ENCODE peak calls at places on chromosomes 4 and X, in seven cellular contexts. G is naive thymus-derived CD4-positive, alpha-beta T cell; D is right lobe of liver; I is small intestine; R is H9; J is lower lobe of right lung; P is K562. Z is an unnamed sample.

GRCh38 chr4:110640608-110641007 is 17.7 kb upstream of the PITX2 start:
- DNase-seq in G (no peak), P (no peak), D (no peak), I (no peak), R (no peak), J (no peak), Z (no peak)

GRCh38 chr4:150664935-150665334 is 83.0 kb downstream of the MAB21L2 start:
- DNase-seq in P (no peak), I (peak; percentile 18), J (no peak), R (no peak), D (no peak), G (no peak), Z (no peak)

GRCh38 chr4:28229092-28229491 is 1368.5 kb downstream of the STIM2 start:
- DNase-seq in P (no peak), G (no peak), D (no peak), I (no peak), J (no peak), R (no peak), Z (no peak)

GRCh38 chrX:130647468-130647867 is 245.7 kb downstream of the RBMX2 start:
- DNase-seq in P (no peak), J (no peak), R (no peak), I (no peak), G (no peak), D (no peak), Z (no peak)

GRCh38 chr4:147788791-147789190 is 56.9 kb downstream of the ARHGAP10 start:
- DNase-seq in D (no peak), P (no peak), G (no peak), J (no peak), R (no peak), I (no peak), Z (no peak)

GRCh38 chr4:13762126-13762525 is 134.6 kb upstream of the BOD1L1 start:
- DNase-seq in G (no peak), J (no peak), P (no peak), I (no peak), R (no peak), D (no peak), Z (no peak)

GRCh38 chr4:77232653-77233052 is 75.6 kb downstream of the CCNG2 start:
- DNase-seq in G (no peak), I (peak; percentile 41), R (no peak), P (peak; percentile 4), J (no peak), D (no peak), Z (no peak)

GRCh38 chr4:130054895-130055294 is 958.9 kb downstream of the C4orf33 start:
- DNase-seq in G (no peak), J (no peak), I (no peak), P (no peak), D (no peak), R (no peak), Z (no peak)

GRCh38 chr4:111961806-111962205 is 183.4 kb upstream of the FAM241A start:
- DNase-seq in P (no peak), J (no peak), D (no peak), R (no peak), G (no peak), I (no peak), Z (no peak)

GRCh38 chr4:18077808-18078207 is 56.3 kb upstream of the LCORL start:
- DNase-seq in D (no peak), R (no peak), J (no peak), P (no peak), G (no peak), I (peak; percentile 46), Z (no peak)

GRCh38 chrX:38375888-38376287 is 23.5 kb downstream of the OTC start:
- DNase-seq in G (no peak), R (no peak), J (no peak), P (peak; percentile 8), D (no peak), I (no peak), Z (no peak)

DNA sequence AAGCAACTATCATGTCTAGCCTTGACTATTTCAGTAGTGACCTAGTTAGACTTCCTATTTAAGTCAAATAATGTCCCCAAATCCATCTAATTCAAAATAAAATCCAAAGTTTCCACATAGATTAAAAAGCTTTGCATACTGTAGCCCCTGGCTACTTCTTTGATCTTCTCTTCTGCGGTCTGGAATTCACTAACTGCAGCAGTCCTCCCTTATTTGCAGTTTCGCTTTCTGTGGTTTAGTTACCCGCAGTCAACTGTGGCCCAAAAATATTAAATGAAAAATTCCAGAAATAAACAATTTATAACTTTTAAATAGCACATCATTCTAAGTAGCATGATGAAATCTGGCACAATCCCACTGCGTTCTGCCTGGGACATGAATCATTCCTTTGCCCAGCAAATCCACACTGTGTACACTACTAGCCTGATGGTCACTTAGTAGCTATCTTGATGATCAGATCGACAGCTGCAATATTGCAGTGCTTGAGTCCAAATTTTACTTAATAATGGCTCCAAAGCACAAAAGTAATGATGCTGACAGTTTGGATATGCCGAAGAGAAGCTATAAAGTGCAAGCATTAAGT is 86.7 kb upstream of the NPNT start:
- DNase-seq in J (no peak), R (no peak), I (no peak), P (peak; percentile 4), D (no peak), G (no peak), Z (no peak)
- H3K27ac ChIP-seq in J (peak overlapping the region; percentile 42), R (no peak overlapping the region), I (no peak overlapping the region), P (no peak overlapping the region), D (no peak overlapping the region), G (no peak overlapping the region), Z (no peak overlapping the region)

GRCh38 chr4:7904942-7905341 is 34.7 kb downstream of the AFAP1 start:
- DNase-seq in I (no peak), G (no peak), R (no peak), J (no peak), D (no peak), P (no peak), Z (no peak)
- H3K4me1 ChIP-seq in I (no peaks in the 10 kb centered on the region), G (no peaks in the 10 kb centered on the region), R (peaks cover 13% of the 10 kb centered on the region), J (peaks cover 15% of the 10 kb centered on the region), D (no peaks in the 10 kb centered on the region), P (no peaks in the 10 kb centered on the region), Z (peaks cover 2% of the 10 kb centered on the region)

DNA sequence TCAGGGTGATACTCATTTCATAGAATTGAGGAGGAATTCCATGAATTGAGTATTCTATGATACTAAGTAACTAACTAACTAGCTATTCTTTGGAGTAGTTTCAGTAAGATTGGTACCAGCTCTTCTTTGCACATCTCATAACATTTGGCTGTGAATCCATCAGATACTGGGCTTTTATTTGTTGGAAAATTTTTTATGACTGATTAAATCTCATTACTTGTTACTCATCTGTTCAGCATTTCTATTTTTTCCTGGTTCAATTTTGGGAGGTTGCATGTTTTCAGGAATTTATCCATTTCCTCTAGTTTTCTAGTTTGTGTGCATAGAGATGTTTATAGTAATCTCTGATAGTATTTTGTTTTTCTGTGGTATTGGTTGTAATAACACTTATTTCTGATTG is 70.8 kb upstream of the FREM3 start:
- DNase-seq in J (no peak), I (no peak), G (no peak), P (no peak), D (no peak), R (no peak), Z (no peak)
- H3K27me3 ChIP-seq in J (no peaks in the 10 kb centered on the region), I (no peaks in the 10 kb centered on the region), G (no peaks in the 10 kb centered on the region), P (no peaks in the 10 kb centered on the region), D (no peaks in the 10 kb centered on the region), R (no peaks in the 10 kb centered on the region), Z (no peaks in the 10 kb centered on the region)

GRCh38 chr4:38667005-38667771 is 3.2 kb downstream of the KLF3 start:
- DNase-seq in I (peak; percentile 98), R (peak; percentile 93), P (peak; percentile 96), G (peak; percentile 87), D (peak; percentile 90), J (peak; percentile 64), Z (peak; percentile 91)

GRCh38 chr4:38665846-38666490 is 2.0 kb downstream of the KLF3 start:
- DNase-seq in D (no peak), I (peak; percentile 33), G (no peak), J (no peak), P (no peak), R (no peak), Z (no peak)

GRCh38 chr4:38663801-38664703 is at the start of gene KLF3:
- DNase-seq in G (peak; percentile 94), J (peak; percentile 97), D (peak; percentile 98), P (peak; percentile 92), R (peak; percentile 81), I (peak; percentile 92), Z (no peak)

GRCh38 chr4:38663021-38663800 is 788 bp upstream of the KLF3 start:
- DNase-seq in I (peak; percentile 33), G (no peak), R (peak; percentile 45), D (peak; percentile 95), J (no peak), P (peak; percentile 48), Z (no peak)

DNA sequence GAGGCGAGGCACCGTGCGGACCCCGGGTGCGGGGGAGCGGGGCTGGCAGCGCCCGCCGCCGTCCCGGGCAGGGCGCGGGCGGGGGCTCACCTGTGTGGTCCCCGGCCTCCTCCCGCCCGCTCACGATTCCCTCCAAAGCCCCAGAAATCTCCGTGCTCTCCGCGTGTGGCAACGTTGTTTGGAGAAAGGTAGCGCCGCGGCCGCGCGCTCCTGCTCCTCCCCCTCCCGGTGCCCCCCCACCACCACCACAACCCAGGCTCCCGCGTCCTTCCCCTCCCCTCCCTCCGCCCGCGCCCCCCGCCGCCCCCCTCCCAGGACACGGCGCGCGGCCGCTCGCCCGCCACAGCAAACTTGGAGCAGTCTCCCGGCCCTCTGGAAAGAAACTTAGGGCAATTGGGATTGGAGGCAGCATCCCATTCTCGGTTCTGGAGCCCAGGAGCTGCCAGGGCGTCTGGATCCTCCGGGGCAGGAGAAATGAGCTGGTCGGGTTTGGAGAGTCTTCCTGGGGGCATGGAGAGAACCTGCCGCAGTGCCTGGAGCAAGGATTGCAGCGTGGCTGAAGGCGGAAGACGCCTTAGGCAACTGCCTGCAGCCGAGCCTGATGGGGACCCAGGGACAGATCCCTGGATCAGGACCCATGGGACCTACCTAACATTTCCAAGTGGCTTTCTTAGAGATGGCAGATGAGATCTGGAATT is 854 bp downstream of the KLF3 start:
- DNase-seq in J (peak; percentile 77), G (no peak), P (peak; percentile 84), R (peak; percentile 71), I (peak; percentile 68), D (peak; percentile 70), Z (no peak)
- H3K27ac ChIP-seq in J (peak overlapping the region; percentile 100), G (peak overlapping the region; percentile 98), P (peak overlapping the region; percentile 98), R (no peak overlapping the region), I (peak overlapping the region; percentile 98), D (peak overlapping the region; percentile 97), Z (no peak overlapping the region)

DNA sequence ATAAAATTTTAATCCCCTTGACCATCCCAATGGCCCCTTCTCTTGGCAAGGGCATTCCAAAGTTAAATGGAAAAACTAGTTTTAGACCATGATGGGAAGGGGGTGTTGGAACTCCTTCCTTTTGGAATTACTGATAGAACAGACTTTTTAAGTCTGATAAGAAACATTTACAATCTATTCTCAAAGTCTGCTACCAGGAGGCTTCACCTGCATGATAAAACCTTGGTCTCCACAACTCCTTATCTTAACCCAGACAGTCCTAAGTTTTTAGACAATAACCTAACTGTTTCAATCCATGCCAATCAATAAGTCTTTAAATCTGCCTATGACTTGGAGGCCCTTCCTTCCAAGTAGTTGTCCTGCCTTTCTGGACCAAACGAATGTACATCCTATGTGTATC is 63.9 kb upstream of the PGRMC2 start:
- DNase-seq in G (no peak), P (no peak), J (no peak), I (no peak), D (no peak), R (no peak), Z (no peak)
- H3K4me1 ChIP-seq in G (no peaks in the 10 kb centered on the region), P (peaks cover 51% of the 10 kb centered on the region), J (peaks cover 12% of the 10 kb centered on the region), I (peaks cover 3% of the 10 kb centered on the region), D (no peaks in the 10 kb centered on the region), R (peaks cover 3% of the 10 kb centered on the region), Z (no peaks in the 10 kb centered on the region)

GRCh38 chr4:180057891-180058643 is 2185.1 kb upstream of the TENM3 start:
- DNase-seq in R (peak; percentile 62), P (no peak), I (peak; percentile 9), J (peak; percentile 43), D (peak; percentile 39), G (no peak), Z (no peak)
- H3K27me3 ChIP-seq in R (peaks cover 6% of the 10 kb centered on the region), P (no peaks in the 10 kb centered on the region), I (peaks cover 7% of the 10 kb centered on the region), J (peaks cover 48% of the 10 kb centered on the region), D (peaks cover 10% of the 10 kb centered on the region), G (peaks cover 6% of the 10 kb centered on the region), Z (peaks cover 6% of the 10 kb centered on the region)

Z was measured in iPS DF 6.9.